ENCODE peak calls at places on chromosome X, in five cellular contexts. One of them, this sample, is unnamed.

GRCh38 chrX:108070891-108071290 is 20.5 kb downstream of the PSMD10 start:
- DNase-seq in non-pigmented ciliary epithelial cell: no peak
- DNase-seq in NAMALWA: no peak
- DNase-seq in AG20443: no peak
- DNase-seq in SK-N-DZ: no peak
- DNase-seq in this sample: no peak

GRCh38 chrX:69069876-69070275 is 95.4 kb downstream of the PJA1 start:
- DNase-seq in AG20443: no peak
- DNase-seq in non-pigmented ciliary epithelial cell: no peak
- DNase-seq in SK-N-DZ: no peak
- DNase-seq in NAMALWA: no peak
- DNase-seq in this sample: no peak

GRCh38 chrX:123450217-123450616 is 266.1 kb downstream of the GRIA3 start:
- DNase-seq in NAMALWA: peak
- DNase-seq in AG20443: no peak
- DNase-seq in non-pigmented ciliary epithelial cell: no peak
- DNase-seq in SK-N-DZ: no peak
- DNase-seq in this sample: no peak

GRCh38 chrX:55132416-55132815 is 43.6 kb downstream of the PAGE2 start:
- DNase-seq in AG20443: no peak
- DNase-seq in SK-N-DZ: no peak
- DNase-seq in non-pigmented ciliary epithelial cell: no peak
- DNase-seq in NAMALWA: no peak
- DNase-seq in this sample: no peak

GRCh38 chrX:18290200-18290599 is 64.3 kb downstream of the SCML2 start:
- DNase-seq in non-pigmented ciliary epithelial cell: no peak
- DNase-seq in AG20443: no peak
- DNase-seq in SK-N-DZ: no peak
- DNase-seq in NAMALWA: no peak
- DNase-seq in this sample: no peak

GRCh38 chrX:112734250-112734649 is 54.5 kb upstream of the LHFPL1 start:
- DNase-seq in SK-N-DZ: peak
- DNase-seq in NAMALWA: no peak
- DNase-seq in AG20443: peak
- DNase-seq in non-pigmented ciliary epithelial cell: no peak
- DNase-seq in this sample: no peak

GRCh38 chrX:155544886-155545285 is 67.9 kb downstream of the TMLHE start:
- DNase-seq in AG20443: no peak
- DNase-seq in SK-N-DZ: no peak
- DNase-seq in NAMALWA: no peak
- DNase-seq in non-pigmented ciliary epithelial cell: no peak
- DNase-seq in this sample: no peak

GRCh38 chrX:69493193-69493592 is 10.9 kb upstream of the NALF2 start:
- DNase-seq in NAMALWA: peak
- DNase-seq in non-pigmented ciliary epithelial cell: no peak
- DNase-seq in AG20443: peak
- DNase-seq in SK-N-DZ: peak
- DNase-seq in this sample: no peak

GRCh38 chrX:12891915-12892506 is 14.4 kb upstream of the TLR8 start:
- DNase-seq in non-pigmented ciliary epithelial cell: no peak
- DNase-seq in AG20443: no peak
- DNase-seq in NAMALWA: peak
- DNase-seq in SK-N-DZ: no peak
- DNase-seq in this sample: no peak

GRCh38 chrX:115946059-115946458 is 224.5 kb upstream of the AGTR2 start:
- DNase-seq in AG20443: no peak
- DNase-seq in NAMALWA: no peak
- DNase-seq in SK-N-DZ: no peak
- DNase-seq in non-pigmented ciliary epithelial cell: no peak
- DNase-seq in this sample: no peak

GRCh38 chrX:110703641-110704040 is 92.0 kb downstream of the CHRDL1 start:
- DNase-seq in non-pigmented ciliary epithelial cell: no peak
- DNase-seq in AG20443: no peak
- DNase-seq in SK-N-DZ: no peak
- DNase-seq in NAMALWA: no peak
- DNase-seq in this sample: no peak

GRCh38 chrX:3345281-3346081 is 971 bp downstream of the MXRA5 start:
- DNase-seq in NAMALWA: no peak
- DNase-seq in AG20443: peak
- DNase-seq in non-pigmented ciliary epithelial cell: no peak
- DNase-seq in SK-N-DZ: no peak
- DNase-seq in this sample: no peak

GRCh38 chrX:80246273-80246672 is 174.0 kb upstream of the TENT5D start:
- DNase-seq in SK-N-DZ: no peak
- DNase-seq in AG20443: no peak
- DNase-seq in NAMALWA: no peak
- DNase-seq in non-pigmented ciliary epithelial cell: no peak
- DNase-seq in this sample: no peak

GRCh38 chrX:16445166-16445752 is 204.7 kb upstream of the S100G start:
- DNase-seq in SK-N-DZ: peak
- DNase-seq in NAMALWA: peak
- DNase-seq in non-pigmented ciliary epithelial cell: no peak
- DNase-seq in AG20443: peak
- DNase-seq in this sample: peak

GRCh38 chrX:155071694-155072215 is 447 bp downstream of the BRCC3 start:
- DNase-seq in NAMALWA: peak
- DNase-seq in SK-N-DZ: peak
- DNase-seq in AG20443: no peak
- DNase-seq in non-pigmented ciliary epithelial cell: no peak
- DNase-seq in this sample: no peak

GRCh38 chrX:45850197-45850774 is 649.6 kb upstream of the DIPK2B start:
- DNase-seq in AG20443: no peak
- DNase-seq in non-pigmented ciliary epithelial cell: no peak
- DNase-seq in NAMALWA: no peak
- DNase-seq in SK-N-DZ: no peak
- DNase-seq in this sample: no peak

GRCh38 chrX:66030505-66031317 is 9.2 kb downstream of the VSIG4 start:
- DNase-seq in NAMALWA: peak
- DNase-seq in non-pigmented ciliary epithelial cell: no peak
- DNase-seq in SK-N-DZ: no peak
- DNase-seq in AG20443: peak
- DNase-seq in this sample: no peak

GRCh38 chrX:17552251-17552650 is 177.3 kb downstream of the NHS start:
- DNase-seq in NAMALWA: no peak
- DNase-seq in AG20443: peak
- DNase-seq in non-pigmented ciliary epithelial cell: no peak
- DNase-seq in SK-N-DZ: no peak
- DNase-seq in this sample: no peak

This sample was measured in NCI-H2227 treated with DMSO at 0.1 percent for 48 hours.